ENCODE peak calls at places on chromosomes 1 and 21, in five cellular contexts. One of them, this sample, is unnamed.

GRCh38 chr1:45679123-45679522 is 7.2 kb downstream of the GPBP1L1 start:
- DNase-seq in CD4-positive, CD25-positive, alpha-beta regulatory T cell: no peak
- DNase-seq in left ventricle myocardium inferior: no peak
- DNase-seq in cardiac muscle cell: peak; percentile 55
- DNase-seq in pancreas: no peak
- DNase-seq in this sample: peak; percentile 35

GRCh38 chr1:32249831-32250525 is 1.1 kb upstream of the LCK start:
- DNase-seq in left ventricle myocardium inferior: peak; percentile 31
- DNase-seq in CD4-positive, CD25-positive, alpha-beta regulatory T cell: peak; percentile 89
- DNase-seq in pancreas: no peak
- DNase-seq in cardiac muscle cell: no peak
- DNase-seq in this sample: no peak

GRCh38 chr1:246291141-246291540 is 215.9 kb downstream of the SMYD3 start:
- DNase-seq in pancreas: no peak
- DNase-seq in cardiac muscle cell: no peak
- DNase-seq in CD4-positive, CD25-positive, alpha-beta regulatory T cell: no peak
- DNase-seq in left ventricle myocardium inferior: no peak
- DNase-seq in this sample: no peak

GRCh38 chr1:47596328-47596727 is 158.5 kb downstream of the FOXD2 start:
- DNase-seq in pancreas: no peak
- DNase-seq in cardiac muscle cell: no peak
- DNase-seq in CD4-positive, CD25-positive, alpha-beta regulatory T cell: no peak
- DNase-seq in left ventricle myocardium inferior: no peak
- DNase-seq in this sample: no peak

GRCh38 chr1:118039170-118039569 is 109.6 kb downstream of the WDR3 start:
- DNase-seq in pancreas: no peak
- DNase-seq in CD4-positive, CD25-positive, alpha-beta regulatory T cell: no peak
- DNase-seq in left ventricle myocardium inferior: no peak
- DNase-seq in cardiac muscle cell: no peak
- DNase-seq in this sample: no peak

GRCh38 chr1:162035241-162035640 is 11.6 kb upstream of the OLFML2B start:
- DNase-seq in cardiac muscle cell: peak; percentile 33
- DNase-seq in CD4-positive, CD25-positive, alpha-beta regulatory T cell: no peak
- DNase-seq in pancreas: peak; percentile 41
- DNase-seq in left ventricle myocardium inferior: no peak
- DNase-seq in this sample: no peak

GRCh38 chr1:177817969-177818872 is 151.6 kb downstream of the SEC16B start:
- DNase-seq in left ventricle myocardium inferior: no peak
- DNase-seq in cardiac muscle cell: no peak
- DNase-seq in pancreas: no peak
- DNase-seq in CD4-positive, CD25-positive, alpha-beta regulatory T cell: no peak
- DNase-seq in this sample: no peak

GRCh38 chr1:43936470-43937151 is 3.0 kb downstream of the ARTN start:
- DNase-seq in cardiac muscle cell: peak; percentile 38
- DNase-seq in left ventricle myocardium inferior: peak; percentile 26
- DNase-seq in CD4-positive, CD25-positive, alpha-beta regulatory T cell: no peak
- DNase-seq in pancreas: peak; percentile 54
- DNase-seq in this sample: no peak

GRCh38 chr1:83959824-83960441 is 39.0 kb downstream of the TTLL7 start:
- DNase-seq in CD4-positive, CD25-positive, alpha-beta regulatory T cell: no peak
- DNase-seq in left ventricle myocardium inferior: no peak
- DNase-seq in cardiac muscle cell: peak; percentile 36
- DNase-seq in pancreas: no peak
- DNase-seq in this sample: no peak

GRCh38 chr1:78831731-78832360 is 174.7 kb downstream of the ADGRL4 start:
- DNase-seq in left ventricle myocardium inferior: no peak
- DNase-seq in cardiac muscle cell: peak; percentile 89
- DNase-seq in pancreas: no peak
- DNase-seq in CD4-positive, CD25-positive, alpha-beta regulatory T cell: no peak
- DNase-seq in this sample: no peak

GRCh38 chr1:65141918-65142317 is 6.1 kb upstream of the AK4 start:
- DNase-seq in cardiac muscle cell: no peak
- DNase-seq in left ventricle myocardium inferior: no peak
- DNase-seq in CD4-positive, CD25-positive, alpha-beta regulatory T cell: no peak
- DNase-seq in pancreas: no peak
- DNase-seq in this sample: no peak

GRCh38 chr1:215132156-215132555 is 49.6 kb downstream of the KCNK2 start:
- DNase-seq in cardiac muscle cell: no peak
- DNase-seq in left ventricle myocardium inferior: no peak
- DNase-seq in CD4-positive, CD25-positive, alpha-beta regulatory T cell: no peak
- DNase-seq in pancreas: no peak
- DNase-seq in this sample: no peak

GRCh38 chr1:78441921-78442320 is 48.9 kb upstream of the PTGFR start:
- DNase-seq in CD4-positive, CD25-positive, alpha-beta regulatory T cell: no peak
- DNase-seq in cardiac muscle cell: no peak
- DNase-seq in left ventricle myocardium inferior: no peak
- DNase-seq in pancreas: no peak
- DNase-seq in this sample: no peak

GRCh38 chr21:35222541-35222941 is 173.4 kb upstream of the RUNX1 start:
- DNase-seq in pancreas: no peak
- DNase-seq in cardiac muscle cell: peak; percentile 39
- DNase-seq in left ventricle myocardium inferior: no peak
- DNase-seq in CD4-positive, CD25-positive, alpha-beta regulatory T cell: no peak
- DNase-seq in this sample: no peak

GRCh38 chr1:234725177-234726132 is 115.5 kb upstream of the IRF2BP2 start:
- DNase-seq in pancreas: peak; percentile 57
- DNase-seq in cardiac muscle cell: peak; percentile 37
- DNase-seq in CD4-positive, CD25-positive, alpha-beta regulatory T cell: peak; percentile 37
- DNase-seq in left ventricle myocardium inferior: peak; percentile 44
- DNase-seq in this sample: no peak

GRCh38 chr1:173475564-173476196 is 1.5 kb upstream of the PRDX6 start:
- DNase-seq in CD4-positive, CD25-positive, alpha-beta regulatory T cell: no peak
- DNase-seq in pancreas: peak; percentile 28
- DNase-seq in cardiac muscle cell: peak; percentile 63
- DNase-seq in left ventricle myocardium inferior: no peak
- DNase-seq in this sample: no peak

GRCh38 chr21:25283720-25284119 is 323.6 kb downstream of the MRPL39 start:
- DNase-seq in left ventricle myocardium inferior: no peak
- DNase-seq in CD4-positive, CD25-positive, alpha-beta regulatory T cell: no peak
- DNase-seq in cardiac muscle cell: peak; percentile 67
- DNase-seq in pancreas: no peak
- DNase-seq in this sample: no peak

DNA sequence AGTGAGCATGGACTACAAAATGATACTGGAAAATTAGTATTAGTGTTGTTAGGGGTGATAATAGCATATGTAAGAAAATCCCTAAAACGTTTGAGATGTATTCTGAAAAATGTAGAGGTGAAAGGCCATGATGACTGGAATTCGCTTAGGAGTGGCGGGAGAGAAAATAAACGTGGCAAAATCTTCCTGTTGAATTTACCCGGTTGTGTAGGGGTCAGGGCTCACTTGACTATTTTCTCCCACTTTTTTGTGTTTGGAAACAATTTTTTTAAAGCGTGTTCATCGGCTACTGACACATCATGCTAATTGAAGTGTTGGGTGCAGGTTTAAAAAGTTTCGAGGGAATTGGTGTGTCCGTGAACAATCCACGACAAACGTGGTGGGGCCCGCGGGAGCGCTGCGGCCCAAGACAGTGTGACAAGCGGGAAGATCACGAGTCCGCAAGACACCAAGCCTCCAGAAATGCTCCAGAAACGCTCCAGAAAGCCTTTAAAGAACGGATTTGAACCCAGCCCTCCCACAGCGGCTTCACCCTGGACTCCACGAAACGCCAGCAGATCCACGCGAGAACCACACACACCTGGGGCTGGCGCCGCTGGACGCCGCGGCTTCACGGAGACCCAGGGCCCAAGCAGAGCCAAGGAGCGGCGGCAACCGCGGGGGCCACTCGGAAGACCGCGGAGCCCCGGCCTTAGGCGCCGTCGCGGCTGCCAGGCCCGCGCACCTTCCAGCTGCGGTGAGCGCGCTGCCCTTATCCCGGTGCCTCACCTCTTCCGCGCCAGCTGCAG is 573 bp downstream of the PSMG1 start:
- DNase-seq in cardiac muscle cell: peak; percentile 18
- DNase-seq in pancreas: no peak
- DNase-seq in left ventricle myocardium inferior: no peak
- DNase-seq in CD4-positive, CD25-positive, alpha-beta regulatory T cell: no peak
- DNase-seq in this sample: no peak
- H3K4me1 ChIP-seq in cardiac muscle cell: peaks cover 21% of the 10 kb centered on the region
- H3K4me1 ChIP-seq in pancreas: peaks cover 3% of the 10 kb centered on the region
- H3K4me1 ChIP-seq in left ventricle myocardium inferior: peaks cover 32% of the 10 kb centered on the region
- H3K4me1 ChIP-seq in CD4-positive, CD25-positive, alpha-beta regulatory T cell: peaks cover 27% of the 10 kb centered on the region
- H3K4me1 ChIP-seq in this sample: peaks cover 7% of the 10 kb centered on the region

GRCh38 chr1:226126824-226127591 is 59.5 kb downstream of the ACBD3 start:
- DNase-seq in cardiac muscle cell: no peak
- DNase-seq in left ventricle myocardium inferior: no peak
- DNase-seq in pancreas: peak; percentile 33
- DNase-seq in CD4-positive, CD25-positive, alpha-beta regulatory T cell: no peak
- DNase-seq in this sample: no peak

GRCh38 chr1:226123212-226123560 is 60.7 kb downstream of the H3-3A start:
- DNase-seq in pancreas: no peak
- DNase-seq in cardiac muscle cell: no peak
- DNase-seq in left ventricle myocardium inferior: no peak
- DNase-seq in CD4-positive, CD25-positive, alpha-beta regulatory T cell: no peak
- DNase-seq in this sample: no peak

GRCh38 chr1:226123591-226124471 is 61.3 kb downstream of the H3-3A start:
- DNase-seq in cardiac muscle cell: no peak
- DNase-seq in left ventricle myocardium inferior: no peak
- DNase-seq in CD4-positive, CD25-positive, alpha-beta regulatory T cell: no peak
- DNase-seq in pancreas: peak; percentile 57
- DNase-seq in this sample: no peak

GRCh38 chr1:226125097-226125630 is 61.4 kb downstream of the ACBD3 start:
- DNase-seq in pancreas: peak; percentile 92
- DNase-seq in cardiac muscle cell: peak; percentile 84
- DNase-seq in left ventricle myocardium inferior: peak; percentile 83
- DNase-seq in CD4-positive, CD25-positive, alpha-beta regulatory T cell: peak; percentile 85
- DNase-seq in this sample: peak; percentile 68

GRCh38 chr1:226125831-226126230 is 60.7 kb downstream of the ACBD3 start:
- DNase-seq in CD4-positive, CD25-positive, alpha-beta regulatory T cell: no peak
- DNase-seq in cardiac muscle cell: no peak
- DNase-seq in left ventricle myocardium inferior: no peak
- DNase-seq in pancreas: no peak
- DNase-seq in this sample: no peak
- H3K4me1 ChIP-seq in CD4-positive, CD25-positive, alpha-beta regulatory T cell: peaks cover 42% of the 10 kb centered on the region
- H3K4me1 ChIP-seq in cardiac muscle cell: peaks cover 10% of the 10 kb centered on the region
- H3K4me1 ChIP-seq in left ventricle myocardium inferior: peaks cover 19% of the 10 kb centered on the region
- H3K4me1 ChIP-seq in pancreas: peaks cover 16% of the 10 kb centered on the region
- H3K4me1 ChIP-seq in this sample: no peaks in the 10 kb centered on the region

GRCh38 chr1:203066965-203067364 is 18.8 kb downstream of the MYOG start:
- DNase-seq in left ventricle myocardium inferior: no peak
- DNase-seq in cardiac muscle cell: no peak
- DNase-seq in pancreas: no peak
- DNase-seq in CD4-positive, CD25-positive, alpha-beta regulatory T cell: no peak
- DNase-seq in this sample: no peak
- H3K4me1 ChIP-seq in left ventricle myocardium inferior: peaks cover 29% of the 10 kb centered on the region
- H3K4me1 ChIP-seq in cardiac muscle cell: peaks cover 27% of the 10 kb centered on the region
- H3K4me1 ChIP-seq in pancreas: no peaks in the 10 kb centered on the region
- H3K4me1 ChIP-seq in CD4-positive, CD25-positive, alpha-beta regulatory T cell: no peaks in the 10 kb centered on the region
- H3K4me1 ChIP-seq in this sample: peaks cover 46% of the 10 kb centered on the region

DNA sequence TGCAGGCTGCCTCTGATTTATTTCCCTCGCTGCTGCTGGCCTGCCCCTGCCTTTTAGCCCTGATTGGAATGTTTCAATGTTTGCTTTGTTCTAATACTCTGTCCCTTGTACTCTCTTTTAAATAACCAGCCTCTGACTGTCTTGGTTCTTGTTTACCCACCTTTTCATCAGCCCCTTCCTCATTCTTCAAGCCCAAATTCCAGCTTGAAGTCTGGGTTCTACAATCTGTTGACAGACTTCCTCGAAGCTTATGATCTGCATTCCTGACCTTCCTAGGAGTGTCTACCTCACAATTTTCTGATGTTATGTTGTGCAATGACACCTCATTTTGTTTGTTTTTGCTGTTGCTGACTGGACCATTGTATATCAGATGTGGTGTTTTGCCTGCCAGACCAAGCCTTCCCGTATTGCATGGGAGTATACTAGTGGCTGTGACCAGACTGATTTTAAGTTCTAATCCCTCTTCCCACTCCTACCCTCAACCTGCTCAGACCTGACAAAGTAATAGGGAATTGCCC is 46.6 kb upstream of the APOBEC4 start:
- DNase-seq in pancreas: peak; percentile 19
- DNase-seq in left ventricle myocardium inferior: no peak
- DNase-seq in CD4-positive, CD25-positive, alpha-beta regulatory T cell: no peak
- DNase-seq in cardiac muscle cell: peak; percentile 45
- DNase-seq in this sample: no peak
- H3K4me1 ChIP-seq in pancreas: no peaks in the 10 kb centered on the region
- H3K4me1 ChIP-seq in left ventricle myocardium inferior: peaks cover 47% of the 10 kb centered on the region
- H3K4me1 ChIP-seq in CD4-positive, CD25-positive, alpha-beta regulatory T cell: peaks cover 3% of the 10 kb centered on the region
- H3K4me1 ChIP-seq in cardiac muscle cell: peaks cover 53% of the 10 kb centered on the region
- H3K4me1 ChIP-seq in this sample: no peaks in the 10 kb centered on the region

GRCh38 chr1:164648211-164649080 is 89.5 kb downstream of the PBX1 start:
- DNase-seq in cardiac muscle cell: no peak
- DNase-seq in CD4-positive, CD25-positive, alpha-beta regulatory T cell: no peak
- DNase-seq in left ventricle myocardium inferior: no peak
- DNase-seq in pancreas: no peak
- DNase-seq in this sample: peak; percentile 47
- H3K4me1 ChIP-seq in cardiac muscle cell: peaks cover 41% of the 10 kb centered on the region
- H3K4me1 ChIP-seq in CD4-positive, CD25-positive, alpha-beta regulatory T cell: no peaks in the 10 kb centered on the region
- H3K4me1 ChIP-seq in left ventricle myocardium inferior: peaks cover 67% of the 10 kb centered on the region
- H3K4me1 ChIP-seq in pancreas: peaks cover 58% of the 10 kb centered on the region
- H3K4me1 ChIP-seq in this sample: peaks cover 83% of the 10 kb centered on the region

DNA sequence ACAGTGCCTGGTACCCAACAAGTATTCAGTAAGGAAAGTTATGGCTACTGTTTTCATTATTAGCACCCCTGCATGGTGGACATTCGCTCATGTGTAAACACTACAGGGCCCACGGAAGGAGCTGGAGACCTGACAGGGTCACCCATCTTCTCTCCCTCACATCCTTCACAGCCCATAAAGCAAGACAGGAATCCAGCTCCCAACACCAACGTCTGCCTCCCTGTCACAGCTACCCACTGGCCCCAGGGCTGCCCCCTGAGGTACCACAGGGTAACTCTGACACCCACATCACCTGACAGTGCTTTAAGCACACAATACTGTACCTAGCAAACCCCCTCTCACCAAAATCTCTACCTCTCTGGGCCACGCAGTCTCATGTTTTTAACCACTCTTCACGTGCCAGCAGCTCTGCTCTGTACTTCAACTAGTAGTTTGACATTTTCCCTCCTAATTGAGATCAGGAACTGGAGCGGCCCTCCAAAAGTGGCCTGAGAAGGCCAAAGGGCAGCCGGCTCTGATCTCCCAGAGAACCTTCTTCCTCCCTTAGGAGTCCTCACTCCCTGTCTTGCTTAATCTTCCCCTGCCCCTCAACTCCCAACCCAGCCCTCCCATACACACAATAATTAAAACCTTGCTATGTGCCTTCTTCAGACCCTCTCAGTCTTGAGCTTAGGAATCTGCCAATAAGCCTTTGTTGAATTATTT is 76.8 kb downstream of the CD34 start:
- DNase-seq in CD4-positive, CD25-positive, alpha-beta regulatory T cell: no peak
- DNase-seq in pancreas: no peak
- DNase-seq in left ventricle myocardium inferior: no peak
- DNase-seq in cardiac muscle cell: no peak
- DNase-seq in this sample: no peak
- H3K4me1 ChIP-seq in CD4-positive, CD25-positive, alpha-beta regulatory T cell: peaks cover 43% of the 10 kb centered on the region
- H3K4me1 ChIP-seq in pancreas: peaks cover 12% of the 10 kb centered on the region
- H3K4me1 ChIP-seq in left ventricle myocardium inferior: peaks cover 100% of the 10 kb centered on the region
- H3K4me1 ChIP-seq in cardiac muscle cell: no peaks in the 10 kb centered on the region
- H3K4me1 ChIP-seq in this sample: peaks cover 94% of the 10 kb centered on the region

This sample was measured in gastrocnemius medialis.